ENCODE peak calls at places on chromosomes 12 and 14, in nine cellular contexts. M is SW480; X is ureter; P is activated naive CD4-positive, alpha-beta T cell treated with anti-CD3 and anti-CD28 coated beads, Interleukin-2, amount 50 U/mL, for 16 hours; K is NCI-H460; W is RKO; H is activated CD4-positive, alpha-beta T cell treated with anti-CD3 and anti-CD28 coated beads, Interleukin-2, amount 50 U/mL, for 4 hours; S is stimulated activated CD4-positive, alpha-beta T cell treated with anti-CD3 and anti-CD28 coated beads, TNF-alpha, amount 100 ng/mL, for 48 hours; B is HTR-8/SVneo. G is an unnamed sample.

GRCh38 chr12:131102991-131103609 is 149.4 kb downstream of the ADGRD1 start:
- DNase-seq in M (no peak), X (peak), P (no peak), K (no peak), W (no peak), H (no peak), S (no peak), B (no peak), G (no peak)

GRCh38 chr12:94010307-94010706 is 138.1 kb upstream of the PLXNC1 start:
- DNase-seq in M (no peak), X (no peak), P (no peak), K (no peak), W (no peak), H (no peak), S (no peak), B (no peak), G (no peak)

GRCh38 chr14:104139460-104140212 is 1.2 kb downstream of the KIF26A start:
- DNase-seq in M (no peak), X (no peak), P (no peak), K (no peak), W (no peak), H (no peak), S (no peak), B (no peak), G (no peak)

GRCh38 chr14:20516921-20517320 is 11.6 kb downstream of the RNASE10 start:
- DNase-seq in M (no peak), X (no peak), P (no peak), K (no peak), W (no peak), H (no peak), S (no peak), B (no peak), G (peak)

GRCh38 chr12:120795441-120796178 is 70.0 kb downstream of the ACADS start:
- DNase-seq in M (no peak), X (no peak), P (no peak), K (no peak), W (no peak), H (no peak), S (no peak), B (no peak), G (no peak)

GRCh38 chr14:105267820-105268548 is 19.7 kb downstream of the BTBD6 start:
- DNase-seq in M (peak), X (no peak), P (no peak), K (no peak), W (no peak), H (no peak), S (no peak), B (no peak), G (no peak)

GRCh38 chr14:54696998-54697397 is 130.1 kb downstream of the SAMD4A start:
- DNase-seq in M (no peak), X (no peak), P (no peak), K (no peak), W (no peak), H (no peak), S (no peak), B (no peak), G (no peak)

GRCh38 chr14:79369359-79370332 is 841.7 kb downstream of the DIO2 start:
- DNase-seq in M (no peak), X (no peak), P (no peak), K (peak), W (peak), H (no peak), S (no peak), B (peak), G (peak)

GRCh38 chr14:42110167-42110566 is 503.5 kb downstream of the LRFN5 start:
- DNase-seq in M (peak), X (no peak), P (no peak), K (peak), W (peak), H (no peak), S (no peak), B (no peak), G (peak)